ENCODE peak calls at places on chromosomes 5 and 9, in eight cellular contexts. P is upper lobe of left lung, Y is K562, O is stomach, V is HepG2, S is GM12878, K is A549, H is transverse colon. A is an unnamed sample.

GRCh38 chr9:107738789-107739188 is 249.2 kb upstream of the KLF4 start:
- DNase-seq in Y (no peak), S (no peak), H (no peak), K (no peak), P (no peak), O (no peak), V (no peak), A (no peak)

GRCh38 chr5:177309351-177310191 is 2.1 kb downstream of the MXD3 start:
- DNase-seq in K (peak; percentile 91), O (peak; percentile 78), Y (peak; percentile 78), H (peak; percentile 80), P (no peak), S (no peak), V (peak; percentile 79), A (peak; percentile 83)

GRCh38 chr5:133531634-133532033 is 80.7 kb downstream of the FSTL4 start:
- DNase-seq in V (no peak), O (no peak), K (no peak), H (no peak), Y (no peak), S (no peak), P (no peak), A (no peak)

GRCh38 chr5:55855509-55855908 is 4.4 kb downstream of the IL31RA start:
- DNase-seq in V (no peak), H (no peak), P (no peak), O (no peak), S (no peak), Y (no peak), K (no peak), A (no peak)

GRCh38 chr5:155728146-155728856 is 598.7 kb upstream of the SGCD start:
- DNase-seq in S (no peak), O (peak; percentile 26), P (peak; percentile 88), K (peak; percentile 64), Y (no peak), H (peak; percentile 52), V (no peak), A (peak; percentile 70)

GRCh38 chr9:108445431-108446018 is 410.3 kb downstream of the ACTL7B start:
- DNase-seq in S (no peak), O (no peak), P (no peak), H (no peak), K (no peak), V (peak; percentile 99), Y (no peak), A (peak; percentile 65)

GRCh38 chr5:113271015-113271414 is 163.8 kb downstream of the TSSK1B start:
- DNase-seq in S (no peak), P (no peak), H (no peak), Y (no peak), O (no peak), V (no peak), K (no peak), A (no peak)

GRCh38 chr9:112086627-112087026 is 88.5 kb downstream of the SUSD1 start:
- DNase-seq in P (no peak), H (no peak), O (no peak), Y (no peak), S (no peak), V (peak; percentile 7), K (peak; percentile 52), A (no peak)

GRCh38 chr5:115979628-115980041 is 17.4 kb downstream of the LVRN start:
- DNase-seq in V (no peak), K (no peak), H (no peak), Y (no peak), P (no peak), O (no peak), S (no peak), A (no peak)

GRCh38 chr9:83526901-83527300 is 11.3 kb downstream of the FRMD3 start:
- DNase-seq in H (no peak), V (peak; percentile 89), P (no peak), S (no peak), Y (no peak), K (no peak), O (no peak), A (no peak)

GRCh38 chr5:120531215-120531614 is 67.1 kb downstream of the PRR16 start:
- DNase-seq in Y (no peak), S (no peak), H (no peak), O (no peak), P (no peak), K (no peak), V (no peak), A (no peak)

GRCh38 chr5:120529386-120529785 is 65.3 kb downstream of the PRR16 start:
- DNase-seq in S (no peak), P (no peak), Y (no peak), V (no peak), K (no peak), H (no peak), O (no peak), A (no peak)

GRCh38 chr5:120535900-120536299 is 71.8 kb downstream of the PRR16 start:
- DNase-seq in K (no peak), O (no peak), P (no peak), Y (no peak), V (no peak), S (no peak), H (no peak), A (no peak)

GRCh38 chr5:120533581-120533980 is 69.5 kb downstream of the PRR16 start:
- DNase-seq in H (no peak), S (no peak), V (no peak), K (no peak), Y (no peak), P (no peak), O (no peak), A (no peak)

DNA sequence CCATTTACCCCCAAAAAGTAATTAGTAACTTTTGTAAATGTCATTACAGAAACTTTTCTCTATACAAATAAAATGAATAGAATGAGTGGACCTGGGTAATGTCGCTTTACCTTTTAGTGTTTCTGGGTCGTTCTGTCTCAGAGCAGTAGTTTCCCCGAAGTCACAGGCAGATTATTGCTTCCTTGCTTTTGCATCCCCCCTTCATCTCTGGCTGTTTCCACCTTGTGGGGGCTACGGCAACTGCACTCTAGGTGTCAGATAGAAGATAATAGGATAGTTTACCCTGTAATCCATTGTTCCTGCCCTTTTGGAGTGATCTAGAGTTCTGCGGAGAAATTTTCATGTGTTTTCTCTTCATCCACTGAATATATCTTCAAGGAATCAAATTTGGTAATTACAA is 68.7 kb downstream of the PRR16 start:
- DNase-seq in O (no peak), S (no peak), Y (peak; percentile 22), V (no peak), H (no peak), P (no peak), K (no peak), A (no peak)
- TF ChIP-seq CTCF in O (no peak), S (no peak), Y (peak; percentile 32), V (no peak), H (no peak), P (no peak), K (no peak), A (no peak)

DNA sequence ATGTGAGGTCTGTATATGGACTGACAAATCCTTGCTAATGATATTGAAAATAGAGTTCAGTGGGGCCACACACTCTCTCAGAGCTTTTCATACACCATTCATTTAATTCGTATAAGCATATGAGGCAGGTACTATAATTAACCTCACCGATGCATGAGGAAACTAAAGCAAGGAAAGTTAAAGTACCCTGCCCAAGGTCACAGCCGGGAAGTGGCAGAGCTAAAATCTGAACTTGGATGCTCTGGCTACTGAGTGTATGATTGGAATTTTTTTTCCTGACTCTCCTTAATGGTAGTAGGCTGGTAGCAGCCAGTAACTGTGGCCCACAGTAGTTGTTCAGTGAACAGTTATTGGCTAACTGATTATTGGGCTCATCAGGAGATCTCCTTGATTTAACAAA is 135.3 kb downstream of the NUDT12 start:
- DNase-seq in P (no peak), Y (no peak), S (no peak), K (no peak), O (no peak), V (no peak), H (no peak), A (no peak)
- H3K4me1 ChIP-seq in P (no peaks in the 10 kb centered on the region), Y (no peaks in the 10 kb centered on the region), S (no peaks in the 10 kb centered on the region), K (no peaks in the 10 kb centered on the region), O (no peaks in the 10 kb centered on the region), V (peaks cover 5% of the 10 kb centered on the region), H (no peaks in the 10 kb centered on the region), A (no peaks in the 10 kb centered on the region)

GRCh38 chr5:157265714-157266285 is at the start of gene CYFIP2:
- DNase-seq in H (peak; percentile 80), Y (peak; percentile 81), O (peak; percentile 76), S (no peak), K (peak; percentile 19), V (no peak), P (peak; percentile 96), A (peak; percentile 68)

GRCh38 chr5:157267025-157267424 is 1.1 kb downstream of the CYFIP2 start:
- DNase-seq in V (no peak), Y (no peak), H (no peak), P (peak; percentile 6), O (no peak), K (no peak), S (no peak), A (no peak)

GRCh38 chr5:157267766-157268480 is 2.0 kb downstream of the CYFIP2 start:
- DNase-seq in O (no peak), K (no peak), Y (no peak), H (no peak), P (no peak), V (no peak), S (no peak), A (no peak)

GRCh38 chr5:157269165-157269671 is 3.3 kb downstream of the CYFIP2 start:
- DNase-seq in V (no peak), K (no peak), S (no peak), Y (no peak), P (no peak), O (no peak), H (no peak), A (no peak)

DNA sequence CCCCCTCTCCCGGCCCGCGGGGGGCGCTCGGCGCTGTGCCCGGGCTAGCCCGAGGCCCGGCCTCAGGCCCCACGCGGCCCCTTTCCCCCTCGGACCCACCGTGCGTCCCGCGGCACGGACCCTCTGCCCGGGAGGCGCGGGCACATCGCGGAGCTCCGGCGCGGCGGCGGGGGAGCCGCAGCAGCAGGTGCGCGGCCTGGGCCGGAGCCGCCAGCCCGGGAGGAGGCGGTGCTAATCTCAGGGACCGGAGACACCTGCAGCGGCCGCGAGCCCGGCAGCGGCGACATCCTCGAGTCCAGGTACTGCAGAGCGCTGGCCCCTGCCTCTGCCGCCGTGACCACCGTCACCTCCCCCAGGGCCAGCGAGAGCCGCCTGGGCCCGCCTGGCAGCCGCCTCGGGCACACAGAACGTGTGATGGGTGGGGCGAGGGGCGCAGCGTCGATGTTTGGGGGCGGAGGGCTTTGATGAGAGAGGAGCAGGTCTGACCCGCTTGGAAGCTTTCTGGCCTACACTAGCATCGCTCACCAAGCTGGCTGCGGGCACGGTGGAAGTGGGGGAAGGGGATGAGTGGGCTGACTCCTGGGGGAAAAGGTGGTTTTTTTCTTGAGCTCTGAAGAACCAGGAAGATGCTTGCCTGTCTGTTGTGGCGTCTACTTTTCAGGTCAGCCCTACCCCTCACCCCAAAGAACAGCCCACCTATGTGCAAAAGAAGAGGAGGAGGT is 524 bp downstream of the CYFIP2 start:
- DNase-seq in S (no peak), Y (no peak), O (peak; percentile 50), K (no peak), P (peak; percentile 91), H (peak; percentile 66), V (no peak), A (no peak)
- TF ChIP-seq EP300 in S (no peak), Y (no peak), O (no peak), K (no peak), P (no peak), H (no peak), V (no peak), A (no peak)

DNA sequence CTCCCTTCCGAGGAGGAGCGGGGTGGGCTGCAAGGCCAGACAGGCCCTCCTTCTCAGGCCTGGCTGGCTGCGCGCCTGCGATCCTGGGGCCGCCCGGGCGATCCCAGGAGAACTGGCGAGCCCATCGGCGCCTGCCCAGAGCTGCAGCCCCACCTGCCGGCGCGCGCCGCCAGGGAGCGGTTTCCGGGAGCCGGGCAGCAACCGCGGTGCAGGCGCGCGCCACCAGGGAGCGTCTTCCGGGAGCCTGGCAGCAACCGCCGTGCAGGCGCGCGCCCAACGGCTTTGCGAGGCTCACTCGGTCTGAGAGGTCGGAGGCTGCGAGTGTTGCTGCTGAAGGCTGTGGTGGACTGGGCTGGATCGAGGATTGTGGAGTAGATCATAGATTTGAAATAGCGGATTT is 668.7 kb downstream of the SPATA31A6 start:
- DNase-seq in S (no peak), P (peak; percentile 77), Y (no peak), H (no peak), K (peak; percentile 73), V (peak; percentile 52), O (no peak), A (no peak)
- TF ChIP-seq CTCF in S (no peak), P (peak; percentile 39), Y (no peak), H (no peak), K (peak; percentile 29), V (peak; percentile 83), O (no peak), A (no peak)

A was measured in sigmoid colon.